ENCODE peak calls at places on chromosomes 6 and 20, in nine cellular contexts. One of them, this sample, is unnamed.

GRCh38 chr6:45730232-45730631 is 285.4 kb downstream of the CLIC5 start:
- DNase-seq in psoas muscle: no peak
- DNase-seq in stomach: no peak
- DNase-seq in lower lobe of right lung: no peak
- DNase-seq in gastrocnemius medialis: no peak
- DNase-seq in cardiac muscle cell: no peak
- DNase-seq in tibial artery: no peak
- DNase-seq in PC-9: no peak
- DNase-seq in pancreas: no peak
- DNase-seq in this sample: no peak

GRCh38 chr6:112041535-112041934 is 12.4 kb upstream of the CCN6 start:
- DNase-seq in stomach: no peak
- DNase-seq in pancreas: no peak
- DNase-seq in gastrocnemius medialis: no peak
- DNase-seq in cardiac muscle cell: no peak
- DNase-seq in tibial artery: no peak
- DNase-seq in lower lobe of right lung: no peak
- DNase-seq in psoas muscle: no peak
- DNase-seq in PC-9: peak; percentile 32
- DNase-seq in this sample: no peak

GRCh38 chr6:66421570-66421969 is 714.5 kb upstream of the EYS start:
- DNase-seq in tibial artery: no peak
- DNase-seq in PC-9: no peak
- DNase-seq in gastrocnemius medialis: no peak
- DNase-seq in stomach: no peak
- DNase-seq in cardiac muscle cell: peak; percentile 7
- DNase-seq in lower lobe of right lung: no peak
- DNase-seq in psoas muscle: no peak
- DNase-seq in pancreas: no peak
- DNase-seq in this sample: no peak

GRCh38 chr20:47574616-47575401 is 73.1 kb downstream of the NCOA3 start:
- DNase-seq in tibial artery: no peak
- DNase-seq in cardiac muscle cell: peak; percentile 23
- DNase-seq in lower lobe of right lung: no peak
- DNase-seq in PC-9: no peak
- DNase-seq in gastrocnemius medialis: no peak
- DNase-seq in psoas muscle: no peak
- DNase-seq in stomach: no peak
- DNase-seq in pancreas: no peak
- DNase-seq in this sample: no peak

GRCh38 chr6:163237110-163237509 is 177.4 kb upstream of the QKI start:
- DNase-seq in tibial artery: no peak
- DNase-seq in cardiac muscle cell: no peak
- DNase-seq in stomach: no peak
- DNase-seq in lower lobe of right lung: no peak
- DNase-seq in gastrocnemius medialis: no peak
- DNase-seq in pancreas: no peak
- DNase-seq in PC-9: no peak
- DNase-seq in psoas muscle: no peak
- DNase-seq in this sample: no peak

GRCh38 chr6:2396856-2397640 is 151.6 kb upstream of the GMDS start:
- DNase-seq in cardiac muscle cell: no peak
- DNase-seq in lower lobe of right lung: no peak
- DNase-seq in gastrocnemius medialis: no peak
- DNase-seq in stomach: no peak
- DNase-seq in tibial artery: peak; percentile 68
- DNase-seq in psoas muscle: peak; percentile 29
- DNase-seq in pancreas: no peak
- DNase-seq in PC-9: no peak
- DNase-seq in this sample: no peak

GRCh38 chr20:20992274-20992673 is 113.9 kb downstream of the LINC00237 start:
- DNase-seq in cardiac muscle cell: no peak
- DNase-seq in pancreas: no peak
- DNase-seq in lower lobe of right lung: no peak
- DNase-seq in tibial artery: no peak
- DNase-seq in gastrocnemius medialis: no peak
- DNase-seq in psoas muscle: no peak
- DNase-seq in PC-9: no peak
- DNase-seq in stomach: no peak
- DNase-seq in this sample: no peak

GRCh38 chr20:36113015-36113414 is 41.5 kb upstream of the EPB41L1 start:
- DNase-seq in PC-9: no peak
- DNase-seq in stomach: no peak
- DNase-seq in tibial artery: no peak
- DNase-seq in psoas muscle: no peak
- DNase-seq in cardiac muscle cell: no peak
- DNase-seq in lower lobe of right lung: no peak
- DNase-seq in pancreas: no peak
- DNase-seq in gastrocnemius medialis: no peak
- DNase-seq in this sample: no peak

GRCh38 chr6:127022297-127022696 is 96.2 kb upstream of the RSPO3 start:
- DNase-seq in psoas muscle: no peak
- DNase-seq in stomach: peak; percentile 72
- DNase-seq in lower lobe of right lung: peak; percentile 53
- DNase-seq in cardiac muscle cell: no peak
- DNase-seq in PC-9: no peak
- DNase-seq in tibial artery: no peak
- DNase-seq in pancreas: no peak
- DNase-seq in gastrocnemius medialis: no peak
- DNase-seq in this sample: peak; percentile 58

GRCh38 chr6:16736856-16737255 is 24.4 kb downstream of the ATXN1 start:
- DNase-seq in psoas muscle: no peak
- DNase-seq in pancreas: no peak
- DNase-seq in PC-9: no peak
- DNase-seq in gastrocnemius medialis: no peak
- DNase-seq in stomach: no peak
- DNase-seq in lower lobe of right lung: no peak
- DNase-seq in cardiac muscle cell: no peak
- DNase-seq in tibial artery: no peak
- DNase-seq in this sample: no peak

GRCh38 chr6:26375270-26375669 is 7.6 kb upstream of the BTN2A2 start:
- DNase-seq in gastrocnemius medialis: no peak
- DNase-seq in tibial artery: no peak
- DNase-seq in pancreas: no peak
- DNase-seq in cardiac muscle cell: no peak
- DNase-seq in psoas muscle: no peak
- DNase-seq in lower lobe of right lung: no peak
- DNase-seq in stomach: no peak
- DNase-seq in PC-9: no peak
- DNase-seq in this sample: no peak

GRCh38 chr20:58228103-58228483 is 360 bp downstream of the ANKRD60 start:
- DNase-seq in lower lobe of right lung: no peak
- DNase-seq in tibial artery: no peak
- DNase-seq in PC-9: no peak
- DNase-seq in psoas muscle: no peak
- DNase-seq in gastrocnemius medialis: no peak
- DNase-seq in stomach: no peak
- DNase-seq in pancreas: no peak
- DNase-seq in cardiac muscle cell: no peak
- DNase-seq in this sample: no peak

GRCh38 chr6:56657364-56657763 is 14.7 kb upstream of the DST start:
- DNase-seq in tibial artery: no peak
- DNase-seq in cardiac muscle cell: no peak
- DNase-seq in lower lobe of right lung: no peak
- DNase-seq in pancreas: no peak
- DNase-seq in PC-9: no peak
- DNase-seq in stomach: no peak
- DNase-seq in gastrocnemius medialis: no peak
- DNase-seq in psoas muscle: no peak
- DNase-seq in this sample: no peak

GRCh38 chr20:5973172-5973571 is 22.7 kb downstream of the MCM8 start:
- DNase-seq in gastrocnemius medialis: no peak
- DNase-seq in stomach: no peak
- DNase-seq in pancreas: no peak
- DNase-seq in tibial artery: no peak
- DNase-seq in psoas muscle: no peak
- DNase-seq in PC-9: peak; percentile 68
- DNase-seq in cardiac muscle cell: no peak
- DNase-seq in lower lobe of right lung: no peak
- DNase-seq in this sample: no peak

GRCh38 chr6:42555477-42556457 is 8.1 kb upstream of the UBR2 start:
- DNase-seq in psoas muscle: no peak
- DNase-seq in gastrocnemius medialis: no peak
- DNase-seq in stomach: no peak
- DNase-seq in lower lobe of right lung: no peak
- DNase-seq in PC-9: peak; percentile 55
- DNase-seq in cardiac muscle cell: peak; percentile 28
- DNase-seq in pancreas: no peak
- DNase-seq in tibial artery: no peak
- DNase-seq in this sample: no peak

GRCh38 chr20:6525447-6526303 is 241.8 kb upstream of the BMP2 start:
- DNase-seq in pancreas: no peak
- DNase-seq in PC-9: no peak
- DNase-seq in cardiac muscle cell: no peak
- DNase-seq in gastrocnemius medialis: no peak
- DNase-seq in tibial artery: no peak
- DNase-seq in stomach: no peak
- DNase-seq in psoas muscle: no peak
- DNase-seq in lower lobe of right lung: no peak
- DNase-seq in this sample: no peak

GRCh38 chr6:408599-409102 is 17.1 kb downstream of the IRF4 start:
- DNase-seq in psoas muscle: peak; percentile 61
- DNase-seq in tibial artery: no peak
- DNase-seq in gastrocnemius medialis: peak; percentile 43
- DNase-seq in PC-9: no peak
- DNase-seq in stomach: no peak
- DNase-seq in pancreas: peak; percentile 56
- DNase-seq in lower lobe of right lung: peak; percentile 82
- DNase-seq in cardiac muscle cell: peak; percentile 58
- DNase-seq in this sample: no peak
- TF ChIP-seq CTCF in psoas muscle: peak; percentile 44
- TF ChIP-seq CTCF in tibial artery: peak; percentile 16
- TF ChIP-seq CTCF in gastrocnemius medialis: peak; percentile 30
- TF ChIP-seq CTCF in PC-9: peak; percentile 44
- TF ChIP-seq CTCF in stomach: no peak
- TF ChIP-seq CTCF in pancreas: no peak
- TF ChIP-seq CTCF in lower lobe of right lung: peak; percentile 58
- TF ChIP-seq CTCF in cardiac muscle cell: peak; percentile 33
- TF ChIP-seq CTCF in this sample: no peak

GRCh38 chr6:71414486-71414885 is 125.9 kb downstream of the OGFRL1 start:
- DNase-seq in gastrocnemius medialis: no peak
- DNase-seq in stomach: no peak
- DNase-seq in psoas muscle: no peak
- DNase-seq in lower lobe of right lung: no peak
- DNase-seq in PC-9: no peak
- DNase-seq in tibial artery: no peak
- DNase-seq in pancreas: no peak
- DNase-seq in cardiac muscle cell: no peak
- DNase-seq in this sample: no peak
- H3K4me1 ChIP-seq in gastrocnemius medialis: peaks cover 73% of the 10 kb centered on the region
- H3K4me1 ChIP-seq in stomach: peaks cover 41% of the 10 kb centered on the region
- H3K4me1 ChIP-seq in psoas muscle: peaks cover 71% of the 10 kb centered on the region
- H3K4me1 ChIP-seq in lower lobe of right lung: peaks cover 66% of the 10 kb centered on the region
- H3K4me1 ChIP-seq in PC-9: peaks cover 56% of the 10 kb centered on the region
- H3K4me1 ChIP-seq in tibial artery: peaks cover 90% of the 10 kb centered on the region
- H3K4me1 ChIP-seq in pancreas: peaks cover 8% of the 10 kb centered on the region
- H3K4me1 ChIP-seq in cardiac muscle cell: peaks cover 18% of the 10 kb centered on the region
- H3K4me1 ChIP-seq in this sample: no peaks in the 10 kb centered on the region

GRCh38 chr20:63885264-63886053 is 9.5 kb upstream of the DNAJC5 start:
- DNase-seq in cardiac muscle cell: no peak
- DNase-seq in stomach: peak; percentile 37
- DNase-seq in pancreas: no peak
- DNase-seq in gastrocnemius medialis: no peak
- DNase-seq in lower lobe of right lung: no peak
- DNase-seq in PC-9: peak; percentile 75
- DNase-seq in psoas muscle: no peak
- DNase-seq in tibial artery: no peak
- DNase-seq in this sample: no peak

GRCh38 chr20:63881451-63882226 is 13.3 kb upstream of the DNAJC5 start:
- DNase-seq in pancreas: no peak
- DNase-seq in lower lobe of right lung: no peak
- DNase-seq in cardiac muscle cell: no peak
- DNase-seq in stomach: no peak
- DNase-seq in PC-9: no peak
- DNase-seq in psoas muscle: no peak
- DNase-seq in tibial artery: no peak
- DNase-seq in gastrocnemius medialis: no peak
- DNase-seq in this sample: no peak

GRCh38 chr20:63884506-63885263 is 10.2 kb upstream of the DNAJC5 start:
- DNase-seq in cardiac muscle cell: no peak
- DNase-seq in pancreas: no peak
- DNase-seq in gastrocnemius medialis: peak; percentile 87
- DNase-seq in PC-9: no peak
- DNase-seq in lower lobe of right lung: no peak
- DNase-seq in tibial artery: no peak
- DNase-seq in stomach: peak; percentile 67
- DNase-seq in psoas muscle: peak; percentile 65
- DNase-seq in this sample: no peak

GRCh38 chr20:63879264-63879663 is 14.2 kb downstream of the TPD52L2 start:
- DNase-seq in tibial artery: no peak
- DNase-seq in lower lobe of right lung: no peak
- DNase-seq in gastrocnemius medialis: no peak
- DNase-seq in PC-9: no peak
- DNase-seq in psoas muscle: no peak
- DNase-seq in pancreas: no peak
- DNase-seq in cardiac muscle cell: no peak
- DNase-seq in stomach: no peak
- DNase-seq in this sample: no peak

GRCh38 chr20:63882257-63883208 is 12.4 kb upstream of the DNAJC5 start:
- DNase-seq in pancreas: no peak
- DNase-seq in lower lobe of right lung: no peak
- DNase-seq in tibial artery: no peak
- DNase-seq in PC-9: no peak
- DNase-seq in gastrocnemius medialis: no peak
- DNase-seq in cardiac muscle cell: no peak
- DNase-seq in psoas muscle: no peak
- DNase-seq in stomach: no peak
- DNase-seq in this sample: no peak
- H3K36me3 ChIP-seq in pancreas: peaks cover 30% of the 10 kb centered on the region
- H3K36me3 ChIP-seq in lower lobe of right lung: peaks cover 86% of the 10 kb centered on the region
- H3K36me3 ChIP-seq in tibial artery: peaks cover 66% of the 10 kb centered on the region
- H3K36me3 ChIP-seq in PC-9: peaks cover 31% of the 10 kb centered on the region
- H3K36me3 ChIP-seq in gastrocnemius medialis: no peaks in the 10 kb centered on the region
- H3K36me3 ChIP-seq in cardiac muscle cell: peaks cover 14% of the 10 kb centered on the region
- H3K36me3 ChIP-seq in psoas muscle: peaks cover 61% of the 10 kb centered on the region
- H3K36me3 ChIP-seq in stomach: peaks cover 93% of the 10 kb centered on the region
- H3K36me3 ChIP-seq in this sample: peaks cover 2% of the 10 kb centered on the region

DNA sequence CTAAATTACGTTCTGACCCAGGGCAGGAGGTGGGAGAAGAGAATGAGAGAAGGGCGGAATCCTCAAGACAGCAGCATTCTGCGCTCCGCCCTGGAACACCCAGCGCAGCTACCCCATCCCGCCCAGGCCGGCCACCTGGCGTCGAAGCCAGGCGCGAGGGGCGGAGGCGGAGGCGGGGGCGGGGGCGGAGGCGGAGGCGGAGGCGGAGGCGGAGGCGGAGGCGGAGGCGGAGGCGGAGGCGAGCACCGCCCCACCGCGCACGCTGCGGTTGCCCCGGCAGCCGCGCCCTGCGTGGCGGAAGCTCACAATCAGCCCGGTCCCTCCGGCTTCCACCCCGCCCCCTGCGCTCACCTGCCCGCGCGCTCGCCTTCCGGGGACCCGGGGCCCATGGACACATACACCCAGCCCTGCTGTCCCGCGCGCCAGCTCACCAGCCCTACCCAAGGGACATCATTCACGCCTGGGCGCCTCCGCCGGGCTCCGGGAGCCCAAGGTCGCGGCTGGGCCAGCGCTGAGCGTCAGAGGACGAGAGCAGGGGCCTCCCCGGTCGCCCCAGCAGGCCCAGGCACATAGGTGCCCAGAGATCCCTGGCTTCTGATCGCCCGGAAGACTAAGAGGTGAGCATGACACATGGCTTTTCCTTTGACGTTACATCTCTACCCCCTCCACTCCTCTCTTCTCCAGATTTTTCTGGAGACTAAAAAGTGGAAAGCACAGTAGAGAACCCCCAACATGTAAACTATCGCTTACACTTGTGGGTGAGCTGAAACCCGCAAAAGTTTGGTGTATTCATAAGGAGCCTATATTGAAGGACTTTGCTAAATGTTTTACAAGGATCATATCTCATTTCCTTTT is at the start of gene ANKEF1:
- DNase-seq in stomach: peak; percentile 92
- DNase-seq in lower lobe of right lung: peak; percentile 91
- DNase-seq in psoas muscle: peak; percentile 73
- DNase-seq in PC-9: peak; percentile 75
- DNase-seq in cardiac muscle cell: peak; percentile 89
- DNase-seq in pancreas: peak; percentile 94
- DNase-seq in gastrocnemius medialis: peak; percentile 53
- DNase-seq in tibial artery: peak; percentile 80
- DNase-seq in this sample: peak; percentile 92
- TF ChIP-seq CTCF in stomach: no peak
- TF ChIP-seq CTCF in lower lobe of right lung: no peak
- TF ChIP-seq CTCF in psoas muscle: no peak
- TF ChIP-seq CTCF in PC-9: no peak
- TF ChIP-seq CTCF in cardiac muscle cell: no peak
- TF ChIP-seq CTCF in pancreas: no peak
- TF ChIP-seq CTCF in gastrocnemius medialis: no peak
- TF ChIP-seq CTCF in tibial artery: no peak
- TF ChIP-seq CTCF in this sample: no peak

This sample was measured in mucosa of descending colon.